ENCODE peak calls at places on chromosomes 7 and 10, in seven cellular contexts. A, L, M, P, I, S and R are unnamed samples.

GRCh38 chr7:3043544-3044395 is at the start of gene CARD11:
- DNase-seq in A (no peak), L (no peak), M (no peak), P (no peak), I (no peak), S (peak), R (no peak)

GRCh38 chr7:158912406-158912805 is 56.0 kb downstream of the DYNC2I1 start:
- DNase-seq in A (no peak), L (no peak), M (no peak), P (no peak), I (no peak), S (no peak), R (no peak)

GRCh38 chr7:51328351-51328801 is 11.8 kb upstream of the COBL start:
- DNase-seq in A (no peak), L (no peak), M (no peak), P (no peak), I (no peak), S (no peak), R (no peak)

GRCh38 chr7:128349121-128349825 is 5.6 kb upstream of the RBM28 start:
- DNase-seq in A (no peak), L (no peak), M (no peak), P (no peak), I (no peak), S (no peak), R (no peak)

GRCh38 chr10:117212176-117212575 is 14.9 kb downstream of the KCNK18 start:
- DNase-seq in A (no peak), L (no peak), M (no peak), P (no peak), I (no peak), S (no peak), R (no peak)

GRCh38 chr7:70154521-70155180 is 556.4 kb downstream of the AUTS2 start:
- DNase-seq in A (no peak), L (no peak), M (no peak), P (no peak), I (no peak), S (no peak), R (no peak)

GRCh38 chr7:111199643-111200042 is 108.7 kb downstream of the LRRN3 start:
- DNase-seq in A (no peak), L (no peak), M (no peak), P (no peak), I (no peak), S (no peak), R (no peak)

GRCh38 chr10:129541208-129541607 is 74.2 kb downstream of the MGMT start:
- DNase-seq in A (no peak), L (peak), M (no peak), P (no peak), I (no peak), S (no peak), R (no peak)

GRCh38 chr7:28755255-28755654 is 202.9 kb downstream of the TRIL start:
- DNase-seq in A (no peak), L (no peak), M (no peak), P (peak), I (no peak), S (no peak), R (no peak)

GRCh38 chr7:73829505-73829904 is 1.3 kb upstream of the CLDN4 start:
- DNase-seq in A (no peak), L (no peak), M (no peak), P (no peak), I (no peak), S (no peak), R (no peak)

GRCh38 chr10:124527996-124528395 is 66.4 kb downstream of the LHPP start:
- DNase-seq in A (no peak), L (no peak), M (no peak), P (no peak), I (no peak), S (no peak), R (no peak)

GRCh38 chr7:44854644-44855364 is 6.9 kb upstream of the H2AZ2 start:
- DNase-seq in A (no peak), L (no peak), M (no peak), P (no peak), I (no peak), S (no peak), R (no peak)

GRCh38 chr7:81776972-81777371 is 7.1 kb upstream of the HGF start:
- DNase-seq in A (no peak), L (no peak), M (no peak), P (no peak), I (no peak), S (no peak), R (no peak)

GRCh38 chr7:153109561-153109960 is 350.0 kb downstream of the ACTR3B start:
- DNase-seq in A (no peak), L (no peak), M (no peak), P (no peak), I (no peak), S (no peak), R (no peak)

GRCh38 chr10:119546009-119546408 is 3.5 kb upstream of the RGS10 start:
- DNase-seq in A (no peak), L (peak), M (no peak), P (no peak), I (no peak), S (no peak), R (no peak)

GRCh38 chr7:113013761-113014449 is 72.7 kb downstream of the GPR85 start:
- DNase-seq in A (no peak), L (no peak), M (no peak), P (no peak), I (no peak), S (no peak), R (no peak)

GRCh38 chr10:44016589-44017482 is 368.1 kb downstream of the CXCL12 start:
- DNase-seq in A (no peak), L (no peak), M (peak), P (peak), I (no peak), S (no peak), R (no peak)

GRCh38 chr7:138021889-138022288 is 20.0 kb upstream of the CREB3L2 start:
- DNase-seq in A (no peak), L (no peak), M (no peak), P (no peak), I (no peak), S (no peak), R (no peak)

GRCh38 chr10:90885176-90885575 is 13.4 kb downstream of the RPP30 start:
- DNase-seq in A (no peak), L (no peak), M (no peak), P (peak), I (no peak), S (no peak), R (no peak)

GRCh38 chr10:18179901-18180300 is 39.7 kb downstream of the CACNB2 start:
- DNase-seq in A (peak), L (peak), M (peak), P (peak), I (peak), S (no peak), R (peak)

GRCh38 chr7:22989646-22990587 is 24.0 kb downstream of the HYCC1 start:
- DNase-seq in A (no peak), L (no peak), M (no peak), P (no peak), I (no peak), S (no peak), R (no peak)